ENCODE peak calls at places on chromosome 3, in nine cellular contexts. One of them, this sample, is unnamed.

GRCh38 chr3:17639765-17640164 is 102.7 kb downstream of the TBC1D5 start:
- DNase-seq in K562: no peak
- DNase-seq in Peyer's patch: no peak
- DNase-seq in neuronal stem cell: no peak
- DNase-seq in upper lobe of right lung: no peak
- DNase-seq in heart left ventricle: no peak
- DNase-seq in colonic mucosa: no peak
- DNase-seq in body of pancreas: no peak
- DNase-seq in GM23338: no peak
- DNase-seq in this sample: no peak

GRCh38 chr3:42398080-42398479 is 12.3 kb downstream of the LYZL4 start:
- DNase-seq in K562: no peak
- DNase-seq in Peyer's patch: no peak
- DNase-seq in neuronal stem cell: no peak
- DNase-seq in upper lobe of right lung: no peak
- DNase-seq in heart left ventricle: no peak
- DNase-seq in colonic mucosa: no peak
- DNase-seq in body of pancreas: no peak
- DNase-seq in GM23338: no peak
- DNase-seq in this sample: no peak

GRCh38 chr3:64417816-64418215 is 192.6 kb upstream of the PRICKLE2 start:
- DNase-seq in K562: no peak
- DNase-seq in Peyer's patch: no peak
- DNase-seq in neuronal stem cell: peak; percentile 76
- DNase-seq in upper lobe of right lung: no peak
- DNase-seq in heart left ventricle: no peak
- DNase-seq in colonic mucosa: no peak
- DNase-seq in body of pancreas: no peak
- DNase-seq in GM23338: peak; percentile 32
- DNase-seq in this sample: no peak

GRCh38 chr3:31466016-31466415 is 66.7 kb upstream of the STT3B start:
- DNase-seq in K562: no peak
- DNase-seq in Peyer's patch: no peak
- DNase-seq in neuronal stem cell: no peak
- DNase-seq in upper lobe of right lung: no peak
- DNase-seq in heart left ventricle: no peak
- DNase-seq in colonic mucosa: no peak
- DNase-seq in body of pancreas: no peak
- DNase-seq in GM23338: no peak
- DNase-seq in this sample: no peak

GRCh38 chr3:139491966-139492365 is 15.7 kb upstream of the RBP2 start:
- DNase-seq in K562: no peak
- DNase-seq in Peyer's patch: no peak
- DNase-seq in neuronal stem cell: no peak
- DNase-seq in upper lobe of right lung: no peak
- DNase-seq in heart left ventricle: no peak
- DNase-seq in colonic mucosa: no peak
- DNase-seq in body of pancreas: no peak
- DNase-seq in GM23338: peak; percentile 71
- DNase-seq in this sample: no peak

GRCh38 chr3:150370129-150370602 is 37.9 kb upstream of the TSC22D2 start:
- DNase-seq in K562: peak; percentile 44
- DNase-seq in Peyer's patch: no peak
- DNase-seq in neuronal stem cell: peak; percentile 63
- DNase-seq in upper lobe of right lung: no peak
- DNase-seq in heart left ventricle: peak; percentile 28
- DNase-seq in colonic mucosa: peak; percentile 45
- DNase-seq in body of pancreas: peak; percentile 12
- DNase-seq in GM23338: peak; percentile 88
- DNase-seq in this sample: no peak

GRCh38 chr3:126127904-126128303 is 44.0 kb upstream of the SLC41A3 start:
- DNase-seq in K562: no peak
- DNase-seq in Peyer's patch: no peak
- DNase-seq in neuronal stem cell: no peak
- DNase-seq in upper lobe of right lung: peak; percentile 43
- DNase-seq in heart left ventricle: no peak
- DNase-seq in colonic mucosa: peak; percentile 5
- DNase-seq in body of pancreas: peak; percentile 3
- DNase-seq in GM23338: no peak
- DNase-seq in this sample: peak; percentile 34

GRCh38 chr3:114839476-114839875 is 307.6 kb downstream of the ZBTB20 start:
- DNase-seq in K562: no peak
- DNase-seq in Peyer's patch: no peak
- DNase-seq in neuronal stem cell: no peak
- DNase-seq in upper lobe of right lung: no peak
- DNase-seq in heart left ventricle: no peak
- DNase-seq in colonic mucosa: no peak
- DNase-seq in body of pancreas: no peak
- DNase-seq in GM23338: no peak
- DNase-seq in this sample: no peak

GRCh38 chr3:188890572-188891270 is 281.1 kb upstream of the TPRG1 start:
- DNase-seq in K562: no peak
- DNase-seq in Peyer's patch: no peak
- DNase-seq in neuronal stem cell: no peak
- DNase-seq in upper lobe of right lung: no peak
- DNase-seq in heart left ventricle: no peak
- DNase-seq in colonic mucosa: no peak
- DNase-seq in body of pancreas: no peak
- DNase-seq in GM23338: no peak
- DNase-seq in this sample: no peak

GRCh38 chr3:128824132-128824850 is 55.1 kb upstream of the ACAD9 start:
- DNase-seq in K562: no peak
- DNase-seq in Peyer's patch: no peak
- DNase-seq in neuronal stem cell: no peak
- DNase-seq in upper lobe of right lung: no peak
- DNase-seq in heart left ventricle: no peak
- DNase-seq in colonic mucosa: no peak
- DNase-seq in body of pancreas: no peak
- DNase-seq in GM23338: no peak
- DNase-seq in this sample: no peak

GRCh38 chr3:54424283-54424682 is 301.9 kb downstream of the CACNA2D3 start:
- DNase-seq in K562: no peak
- DNase-seq in Peyer's patch: no peak
- DNase-seq in neuronal stem cell: no peak
- DNase-seq in upper lobe of right lung: no peak
- DNase-seq in heart left ventricle: no peak
- DNase-seq in colonic mucosa: no peak
- DNase-seq in body of pancreas: no peak
- DNase-seq in GM23338: no peak
- DNase-seq in this sample: no peak

GRCh38 chr3:100936931-100937330 is 56.3 kb downstream of the ABI3BP start:
- DNase-seq in K562: no peak
- DNase-seq in Peyer's patch: no peak
- DNase-seq in neuronal stem cell: no peak
- DNase-seq in upper lobe of right lung: no peak
- DNase-seq in heart left ventricle: no peak
- DNase-seq in colonic mucosa: no peak
- DNase-seq in body of pancreas: no peak
- DNase-seq in GM23338: no peak
- DNase-seq in this sample: no peak

GRCh38 chr3:6791161-6791560 is 69.8 kb upstream of the GRM7 start:
- DNase-seq in K562: no peak
- DNase-seq in Peyer's patch: no peak
- DNase-seq in neuronal stem cell: no peak
- DNase-seq in upper lobe of right lung: no peak
- DNase-seq in heart left ventricle: no peak
- DNase-seq in colonic mucosa: no peak
- DNase-seq in body of pancreas: no peak
- DNase-seq in GM23338: no peak
- DNase-seq in this sample: no peak

GRCh38 chr3:68893600-68894239 is 38.6 kb downstream of the TAFA4 start:
- DNase-seq in K562: peak; percentile 5
- DNase-seq in Peyer's patch: no peak
- DNase-seq in neuronal stem cell: peak; percentile 36
- DNase-seq in upper lobe of right lung: no peak
- DNase-seq in heart left ventricle: no peak
- DNase-seq in colonic mucosa: no peak
- DNase-seq in body of pancreas: no peak
- DNase-seq in GM23338: peak; percentile 67
- DNase-seq in this sample: no peak

DNA sequence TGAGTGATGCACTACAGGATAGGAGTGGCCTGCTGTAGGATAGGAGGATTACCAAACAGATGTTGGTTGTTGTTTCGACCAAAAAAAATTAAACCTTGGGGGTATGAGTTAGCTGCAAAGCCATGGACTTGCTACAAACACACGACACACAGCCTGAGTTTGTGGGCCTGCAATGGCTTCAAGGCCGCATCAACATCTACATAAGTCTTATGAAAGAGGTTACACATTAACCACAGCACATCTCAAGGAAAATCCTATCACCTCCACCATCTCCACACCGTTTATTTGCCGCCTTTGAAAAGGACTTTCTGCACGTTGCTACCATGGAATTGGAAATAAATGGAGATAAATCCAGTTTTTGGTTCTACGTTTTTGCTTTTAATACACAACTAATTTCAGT is 23.0 kb downstream of the LRIG1 start:
- DNase-seq in K562: no peak
- DNase-seq in Peyer's patch: no peak
- DNase-seq in neuronal stem cell: no peak
- DNase-seq in upper lobe of right lung: no peak
- DNase-seq in heart left ventricle: no peak
- DNase-seq in colonic mucosa: no peak
- DNase-seq in body of pancreas: peak; percentile 70
- DNase-seq in GM23338: no peak
- DNase-seq in this sample: no peak
- H3K4me1 ChIP-seq in K562: no peaks in the 10 kb centered on the region
- H3K4me1 ChIP-seq in Peyer's patch: peaks cover 13% of the 10 kb centered on the region
- H3K4me1 ChIP-seq in neuronal stem cell: peaks cover 49% of the 10 kb centered on the region
- H3K4me1 ChIP-seq in upper lobe of right lung: peaks cover 59% of the 10 kb centered on the region
- H3K4me1 ChIP-seq in heart left ventricle: peaks cover 49% of the 10 kb centered on the region
- H3K4me1 ChIP-seq in colonic mucosa: peaks cover 50% of the 10 kb centered on the region
- H3K4me1 ChIP-seq in body of pancreas: peaks cover 100% of the 10 kb centered on the region
- H3K4me1 ChIP-seq in GM23338: peaks cover 100% of the 10 kb centered on the region
- H3K4me1 ChIP-seq in this sample: peaks cover 86% of the 10 kb centered on the region

DNA sequence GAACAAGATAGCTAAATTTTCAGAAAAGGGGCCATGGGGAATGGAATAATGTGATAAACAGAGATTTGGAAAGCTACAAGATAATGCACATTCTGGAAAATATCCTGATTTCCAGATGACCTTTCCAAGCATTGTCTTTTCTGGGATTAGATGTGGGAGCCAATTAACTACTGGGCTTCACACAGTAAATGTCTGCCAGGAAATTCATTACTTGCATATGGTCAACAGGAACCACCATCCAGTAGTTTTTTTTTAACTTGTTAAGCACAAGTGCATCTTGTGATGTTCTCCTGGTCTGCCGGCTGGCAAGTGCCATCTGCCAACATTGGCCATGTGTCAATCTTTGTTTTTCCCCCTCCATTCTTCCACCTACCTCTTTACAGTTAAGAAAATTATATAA is 131.1 kb upstream of the BFSP2 start:
- DNase-seq in K562: no peak
- DNase-seq in Peyer's patch: no peak
- DNase-seq in neuronal stem cell: no peak
- DNase-seq in upper lobe of right lung: no peak
- DNase-seq in heart left ventricle: no peak
- DNase-seq in colonic mucosa: no peak
- DNase-seq in body of pancreas: no peak
- DNase-seq in GM23338: no peak
- DNase-seq in this sample: no peak
- H3K4me1 ChIP-seq in K562: no peaks in the 10 kb centered on the region
- H3K4me1 ChIP-seq in Peyer's patch: no peaks in the 10 kb centered on the region
- H3K4me1 ChIP-seq in neuronal stem cell: peaks cover 3% of the 10 kb centered on the region
- H3K4me1 ChIP-seq in upper lobe of right lung: peaks cover 7% of the 10 kb centered on the region
- H3K4me1 ChIP-seq in heart left ventricle: no peaks in the 10 kb centered on the region
- H3K4me1 ChIP-seq in colonic mucosa: no peaks in the 10 kb centered on the region
- H3K4me1 ChIP-seq in body of pancreas: no peaks in the 10 kb centered on the region
- H3K4me1 ChIP-seq in GM23338: peaks cover 5% of the 10 kb centered on the region
- H3K4me1 ChIP-seq in this sample: no peaks in the 10 kb centered on the region

GRCh38 chr3:166661621-166662020 is 718.5 kb downstream of the ZBBX start:
- DNase-seq in K562: no peak
- DNase-seq in Peyer's patch: no peak
- DNase-seq in neuronal stem cell: no peak
- DNase-seq in upper lobe of right lung: no peak
- DNase-seq in heart left ventricle: no peak
- DNase-seq in colonic mucosa: no peak
- DNase-seq in body of pancreas: no peak
- DNase-seq in GM23338: no peak
- DNase-seq in this sample: no peak

GRCh38 chr3:166660962-166661361 is 719.1 kb downstream of the ZBBX start:
- DNase-seq in K562: no peak
- DNase-seq in Peyer's patch: no peak
- DNase-seq in neuronal stem cell: no peak
- DNase-seq in upper lobe of right lung: no peak
- DNase-seq in heart left ventricle: no peak
- DNase-seq in colonic mucosa: no peak
- DNase-seq in body of pancreas: no peak
- DNase-seq in GM23338: no peak
- DNase-seq in this sample: no peak

DNA sequence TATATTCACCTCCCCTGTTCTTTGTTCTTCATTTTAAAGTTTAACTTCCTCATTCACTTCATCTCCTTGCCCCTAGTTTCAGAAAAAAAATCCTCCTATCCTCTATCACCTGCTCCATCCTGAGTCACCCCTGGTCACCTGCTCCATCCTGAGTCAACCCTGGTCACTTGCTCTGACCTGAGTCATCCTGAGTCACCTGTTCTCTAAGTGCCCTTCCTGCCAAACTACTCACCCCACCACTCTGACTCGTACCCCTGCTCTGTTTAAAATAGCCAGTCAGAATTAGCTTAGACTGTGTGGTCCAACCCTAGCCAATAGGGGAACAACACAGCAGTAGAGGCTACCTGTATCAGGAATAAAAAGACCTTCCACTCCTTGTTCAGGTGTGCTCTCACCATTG is 716.9 kb downstream of the ZBBX start:
- DNase-seq in K562: no peak
- DNase-seq in Peyer's patch: no peak
- DNase-seq in neuronal stem cell: no peak
- DNase-seq in upper lobe of right lung: no peak
- DNase-seq in heart left ventricle: no peak
- DNase-seq in colonic mucosa: no peak
- DNase-seq in body of pancreas: no peak
- DNase-seq in GM23338: no peak
- DNase-seq in this sample: no peak
- H3K4me1 ChIP-seq in K562: no peaks in the 10 kb centered on the region
- H3K4me1 ChIP-seq in Peyer's patch: no peaks in the 10 kb centered on the region
- H3K4me1 ChIP-seq in neuronal stem cell: no peaks in the 10 kb centered on the region
- H3K4me1 ChIP-seq in upper lobe of right lung: no peaks in the 10 kb centered on the region
- H3K4me1 ChIP-seq in heart left ventricle: no peaks in the 10 kb centered on the region
- H3K4me1 ChIP-seq in colonic mucosa: no peaks in the 10 kb centered on the region
- H3K4me1 ChIP-seq in body of pancreas: no peaks in the 10 kb centered on the region
- H3K4me1 ChIP-seq in GM23338: no peaks in the 10 kb centered on the region
- H3K4me1 ChIP-seq in this sample: no peaks in the 10 kb centered on the region

DNA sequence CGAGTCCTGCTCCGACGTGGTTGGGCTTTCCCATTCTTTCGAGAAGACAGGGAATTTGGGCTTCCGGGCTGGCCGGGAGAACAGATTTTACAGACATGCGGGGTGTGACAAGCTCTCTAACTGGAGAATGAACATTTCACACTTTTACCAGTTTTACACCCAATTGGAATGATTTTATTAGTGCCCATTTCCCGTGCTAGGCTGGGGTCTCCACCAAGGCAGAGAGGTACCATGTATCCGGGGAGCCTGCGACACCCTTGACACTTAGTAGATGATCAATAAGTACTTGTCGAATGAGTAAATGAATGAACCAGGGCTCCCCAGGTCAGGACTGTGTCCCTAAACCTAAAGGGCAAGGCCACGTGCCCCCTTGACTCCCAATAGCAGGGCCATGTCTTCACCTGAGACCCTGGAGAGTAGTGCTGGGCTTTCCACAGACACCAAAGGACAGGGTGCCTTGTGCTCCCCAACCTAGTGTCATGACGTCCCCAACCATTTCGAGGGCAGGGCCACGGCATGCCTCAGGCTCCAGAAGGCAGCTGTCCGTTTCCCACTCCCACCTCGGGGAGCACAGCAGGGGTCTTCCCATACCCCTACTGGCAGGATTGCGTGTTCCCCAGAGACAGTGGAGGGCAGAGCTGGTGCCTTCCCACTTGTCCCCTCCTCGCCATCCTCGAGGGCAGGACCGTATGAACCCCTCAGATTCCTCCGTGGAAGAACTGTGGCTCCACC is 680 bp upstream of the MYD88 start:
- DNase-seq in K562: peak; percentile 41
- DNase-seq in Peyer's patch: peak; percentile 49
- DNase-seq in neuronal stem cell: peak; percentile 21
- DNase-seq in upper lobe of right lung: no peak
- DNase-seq in heart left ventricle: no peak
- DNase-seq in colonic mucosa: peak; percentile 49
- DNase-seq in body of pancreas: no peak
- DNase-seq in GM23338: peak; percentile 62
- DNase-seq in this sample: peak; percentile 72
- H3K4me1 ChIP-seq in K562: peaks cover 18% of the 10 kb centered on the region
- H3K4me1 ChIP-seq in Peyer's patch: no peaks in the 10 kb centered on the region
- H3K4me1 ChIP-seq in neuronal stem cell: peaks cover 18% of the 10 kb centered on the region
- H3K4me1 ChIP-seq in upper lobe of right lung: peaks cover 42% of the 10 kb centered on the region
- H3K4me1 ChIP-seq in heart left ventricle: peaks cover 14% of the 10 kb centered on the region
- H3K4me1 ChIP-seq in colonic mucosa: peaks cover 27% of the 10 kb centered on the region
- H3K4me1 ChIP-seq in body of pancreas: peaks cover 57% of the 10 kb centered on the region
- H3K4me1 ChIP-seq in GM23338: peaks cover 26% of the 10 kb centered on the region
- H3K4me1 ChIP-seq in this sample: peaks cover 33% of the 10 kb centered on the region